ENCODE peak calls at places on chromosomes 2 and 18, in seven cellular contexts. A is CD14-positive monocyte; G is HT1080; N is CD4-positive, alpha-beta memory T cell; E is aorta; F is KBM-7; Z is EL. B is an unnamed sample.

GRCh38 chr2:85120363-85120762 is 12.8 kb upstream of the TCF7L1 start:
- DNase-seq in A (no peak), G (no peak), N (no peak), E (no peak), F (no peak), Z (no peak), B (no peak)

GRCh38 chr2:40103590-40103989 is 324.5 kb upstream of the THUMPD2 start:
- DNase-seq in A (no peak), G (peak; percentile 42), N (no peak), E (no peak), F (no peak), Z (peak; percentile 77), B (no peak)

GRCh38 chr18:48844271-48844670 is 106.5 kb downstream of the SMAD7 start:
- DNase-seq in A (no peak), G (no peak), N (no peak), E (peak; percentile 51), F (no peak), Z (no peak), B (no peak)

GRCh38 chr2:71313-72035 is 25.2 kb upstream of the FAM110C start:
- DNase-seq in A (no peak), G (peak; percentile 43), N (no peak), E (no peak), F (no peak), Z (no peak), B (no peak)

GRCh38 chr2:205197468-205198129 is 484.7 kb upstream of the NRP2 start:
- DNase-seq in A (no peak), G (no peak), N (peak; percentile 11), E (no peak), F (no peak), Z (no peak), B (no peak)

GRCh38 chr2:100654611-100655010 is 91.8 kb downstream of the PDCL3 start:
- DNase-seq in A (no peak), G (no peak), N (no peak), E (no peak), F (no peak), Z (no peak), B (no peak)

GRCh38 chr2:217168396-217168795 is 308.5 kb upstream of the TNP1 start:
- DNase-seq in A (no peak), G (no peak), N (no peak), E (no peak), F (no peak), Z (no peak), B (no peak)

GRCh38 chr2:156704132-156704531 is 268.0 kb downstream of the GPD2 start:
- DNase-seq in A (no peak), G (no peak), N (no peak), E (no peak), F (no peak), Z (no peak), B (no peak)

GRCh38 chr18:70426818-70427217 is 138.0 kb downstream of the SOCS6 start:
- DNase-seq in A (no peak), G (no peak), N (no peak), E (no peak), F (no peak), Z (no peak), B (no peak)

GRCh38 chr2:79530443-79530842 is 17.6 kb downstream of the CTNNA2 start:
- DNase-seq in A (no peak), G (peak; percentile 17), N (no peak), E (no peak), F (peak; percentile 29), Z (peak; percentile 3), B (no peak)

GRCh38 chr18:9094307-9095226 is 7.9 kb upstream of the NDUFV2 start:
- DNase-seq in A (no peak), G (peak; percentile 62), N (no peak), E (no peak), F (no peak), Z (peak; percentile 76), B (no peak)

GRCh38 chr2:135744761-135745314 is 3.2 kb downstream of the UBXN4 start:
- DNase-seq in A (no peak), G (peak; percentile 38), N (no peak), E (no peak), F (peak; percentile 45), Z (peak; percentile 56), B (no peak)

GRCh38 chr18:30245756-30246515 is 796.6 kb downstream of the DSC3 start:
- DNase-seq in A (no peak), G (no peak), N (no peak), E (no peak), F (no peak), Z (peak; percentile 0), B (no peak)

GRCh38 chr2:12824304-12824761 is 107.6 kb downstream of the TRIB2 start:
- DNase-seq in A (no peak), G (peak; percentile 62), N (no peak), E (no peak), F (no peak), Z (peak; percentile 48), B (no peak)

GRCh38 chr2:7057865-7058400 is 140.7 kb downstream of the RNF144A start:
- DNase-seq in A (no peak), G (no peak), N (peak; percentile 54), E (no peak), F (peak; percentile 61), Z (no peak), B (no peak)

GRCh38 chr2:239274391-239275001 is 126.3 kb downstream of the HDAC4 start:
- DNase-seq in A (peak; percentile 72), G (peak; percentile 82), N (no peak), E (peak; percentile 82), F (no peak), Z (peak; percentile 62), B (no peak)

GRCh38 chr2:37271376-37272067 is 40.1 kb downstream of the NDUFAF7 start:
- DNase-seq in A (no peak), G (no peak), N (no peak), E (no peak), F (no peak), Z (no peak), B (no peak)

GRCh38 chr2:12202702-12203101 is 456.3 kb downstream of the LPIN1 start:
- DNase-seq in A (no peak), G (no peak), N (no peak), E (no peak), F (no peak), Z (peak; percentile 2), B (no peak)

GRCh38 chr2:120715356-120715755 is 20.3 kb upstream of the GLI2 start:
- DNase-seq in A (peak; percentile 38), G (no peak), N (no peak), E (no peak), F (no peak), Z (no peak), B (no peak)

GRCh38 chr2:98441706-98442450 is 2.8 kb upstream of the INPP4A start:
- DNase-seq in A (no peak), G (no peak), N (no peak), E (no peak), F (no peak), Z (no peak), B (no peak)

GRCh38 chr18:57542801-57543427 is 43.6 kb downstream of the FECH start:
- DNase-seq in A (no peak), G (no peak), N (no peak), E (no peak), F (no peak), Z (peak; percentile 36), B (no peak)

GRCh38 chr2:43269074-43269572 is 42.7 kb upstream of the ZFP36L2 start:
- DNase-seq in A (peak; percentile 88), G (peak; percentile 95), N (no peak), E (peak; percentile 91), F (no peak), Z (peak; percentile 98), B (no peak)

GRCh38 chr18:24818069-24818395 is 357.6 kb downstream of the HRH4 start:
- DNase-seq in A (no peak), G (no peak), N (no peak), E (no peak), F (no peak), Z (no peak), B (no peak)

GRCh38 chr2:71578665-71579371 is 125.5 kb downstream of the DYSF start:
- DNase-seq in A (no peak), G (no peak), N (no peak), E (peak; percentile 91), F (no peak), Z (no peak), B (no peak)

GRCh38 chr2:19536136-19536535 is 177.7 kb upstream of the OSR1 start:
- DNase-seq in A (no peak), G (peak; percentile 66), N (no peak), E (no peak), F (no peak), Z (peak; percentile 20), B (no peak)

GRCh38 chr2:175931751-175932295 is 70.2 kb downstream of the LNPK start:
- DNase-seq in A (no peak), G (no peak), N (no peak), E (no peak), F (no peak), Z (peak; percentile 52), B (no peak)

GRCh38 chr18:35949903-35950627 is 22.4 kb upstream of the RMP24 start:
- DNase-seq in A (no peak), G (peak; percentile 7), N (peak; percentile 62), E (peak; percentile 82), F (peak; percentile 74), Z (peak; percentile 64), B (no peak)

GRCh38 chr2:37323770-37324535 is 680 bp downstream of the PRKD3 start:
- DNase-seq in A (no peak), G (peak; percentile 52), N (peak; percentile 53), E (peak; percentile 78), F (peak; percentile 59), Z (peak; percentile 45), B (no peak)

GRCh38 chr18:11279461-11279860 is 130.1 kb upstream of the PIEZO2 start:
- DNase-seq in A (no peak), G (peak; percentile 6), N (no peak), E (no peak), F (no peak), Z (peak; percentile 7), B (no peak)

GRCh38 chr2:53422979-53423378 is 344.6 kb upstream of the CHAC2 start:
- DNase-seq in A (no peak), G (peak; percentile 60), N (no peak), E (no peak), F (peak; percentile 57), Z (peak; percentile 57), B (no peak)

B was measured in cortex of kidney.